ENCODE peak calls at places on chromosomes 7 and 10, in eight cellular contexts. A is endothelial cell of umbilical vein; D is A549; G is cardiac muscle cell; W is CD4-positive, alpha-beta T cell; N is glutamatergic neuron; R is foreskin keratinocyte; L is cardiac fibroblast. I is an unnamed sample.

GRCh38 chr10:43843331-43844101 is 194.8 kb upstream of the ZNF32 start:
- DNase-seq in A (no peak), D (no peak), G (peak), W (no peak), N (no peak), R (no peak), L (peak), I (no peak)

GRCh38 chr7:138729444-138729843 is 28.3 kb upstream of the SVOPL start:
- DNase-seq in A (no peak), D (no peak), G (no peak), W (no peak), N (no peak), R (no peak), L (no peak), I (no peak)

GRCh38 chr10:132200344-132201110 is 13.8 kb downstream of the DPYSL4 start:
- DNase-seq in A (no peak), D (no peak), G (no peak), W (no peak), N (peak), R (no peak), L (no peak), I (no peak)

GRCh38 chr10:113991091-113991860 is 52.4 kb upstream of the ADRB1 start:
- DNase-seq in A (no peak), D (no peak), G (no peak), W (no peak), N (no peak), R (no peak), L (no peak), I (no peak)

GRCh38 chr7:1967512-1968396 is 265.0 kb downstream of the MAD1L1 start:
- DNase-seq in A (no peak), D (no peak), G (no peak), W (no peak), N (peak), R (no peak), L (no peak), I (no peak)

GRCh38 chr10:35328404-35329037 is 7.8 kb upstream of the CCNY start:
- DNase-seq in A (no peak), D (no peak), G (peak), W (no peak), N (no peak), R (peak), L (peak), I (no peak)

GRCh38 chr7:132430863-132431822 is 145.1 kb downstream of the PLXNA4 start:
- DNase-seq in A (peak), D (peak), G (peak), W (peak), N (no peak), R (peak), L (peak), I (no peak)

GRCh38 chr7:1228535-1229333 is 3.9 kb upstream of the UNCX start:
- DNase-seq in A (no peak), D (no peak), G (no peak), W (no peak), N (no peak), R (no peak), L (no peak), I (no peak)

GRCh38 chr10:119538632-119539358 is 3.7 kb downstream of the RGS10 start:
- DNase-seq in A (no peak), D (no peak), G (no peak), W (peak), N (no peak), R (no peak), L (peak), I (peak)

GRCh38 chr10:49167629-49168540 is 20.3 kb downstream of the TMEM273 start:
- DNase-seq in A (no peak), D (no peak), G (no peak), W (no peak), N (no peak), R (no peak), L (no peak), I (no peak)

GRCh38 chr10:67779455-67780205 is 58.4 kb downstream of the DNAJC12 start:
- DNase-seq in A (peak), D (peak), G (peak), W (peak), N (peak), R (peak), L (peak), I (peak)

GRCh38 chr10:78774999-78775711 is 293.6 kb upstream of the ZMIZ1 start:
- DNase-seq in A (no peak), D (no peak), G (peak), W (no peak), N (no peak), R (no peak), L (no peak), I (no peak)

GRCh38 chr7:103148994-103149807 is at the start of gene NAPEPLD:
- DNase-seq in A (peak), D (peak), G (peak), W (peak), N (peak), R (peak), L (peak), I (peak)

GRCh38 chr10:127216284-127216683 is 19.9 kb upstream of the INSYN2A start:
- DNase-seq in A (no peak), D (no peak), G (no peak), W (no peak), N (no peak), R (no peak), L (no peak), I (no peak)

GRCh38 chr10:102741848-102742247 is 1.9 kb upstream of the WBP1L start:
- DNase-seq in A (peak), D (no peak), G (no peak), W (no peak), N (no peak), R (no peak), L (no peak), I (no peak)

GRCh38 chr7:47226688-47227087 is 355.2 kb downstream of the TNS3 start:
- DNase-seq in A (no peak), D (no peak), G (no peak), W (no peak), N (no peak), R (no peak), L (no peak), I (no peak)

GRCh38 chr10:89792187-89792586 is 90.8 kb downstream of the KIF20B start:
- DNase-seq in A (peak), D (no peak), G (peak), W (no peak), N (no peak), R (no peak), L (peak), I (no peak)

DNA sequence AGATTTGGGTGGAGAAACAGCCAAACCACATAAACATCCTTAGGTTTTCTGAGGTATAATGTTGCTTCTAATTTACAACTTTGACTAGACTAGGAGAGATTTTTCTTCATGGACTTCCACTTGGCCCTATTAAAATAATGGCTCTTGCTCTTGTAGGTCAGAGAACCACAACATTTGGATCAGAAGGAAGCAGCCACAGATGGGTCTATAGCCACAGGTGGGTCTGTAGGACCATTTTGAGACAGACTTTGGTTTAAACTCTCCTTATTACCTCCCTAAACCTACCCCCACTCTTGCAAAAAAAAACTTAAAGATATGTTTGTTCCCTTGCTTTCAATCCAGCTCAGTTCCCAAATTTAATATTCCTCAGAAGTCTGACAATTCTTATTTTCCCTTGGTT is 1260.8 kb downstream of the GATA3 start:
- DNase-seq in A (no peak), D (no peak), G (no peak), W (no peak), N (no peak), R (no peak), L (no peak), I (no peak)
- TF ChIP-seq CTCF in A (no peak), D (no peak), G (no peak), W (no peak), N (no peak), R (no peak), L (no peak), I (no peak)

GRCh38 chr10:44858017-44858371 is 53.1 kb upstream of the TMEM72 start:
- DNase-seq in A (no peak), D (no peak), G (no peak), W (no peak), N (no peak), R (no peak), L (no peak), I (no peak)

GRCh38 chr10:44854693-44855350 is 56.3 kb upstream of the TMEM72 start:
- DNase-seq in A (no peak), D (no peak), G (no peak), W (no peak), N (no peak), R (no peak), L (no peak), I (no peak)

GRCh38 chr10:44858988-44859387 is 52.1 kb upstream of the TMEM72 start:
- DNase-seq in A (no peak), D (no peak), G (no peak), W (no peak), N (no peak), R (no peak), L (peak), I (no peak)

GRCh38 chr10:44859546-44860285 is 51.4 kb upstream of the TMEM72 start:
- DNase-seq in A (no peak), D (no peak), G (no peak), W (no peak), N (no peak), R (no peak), L (no peak), I (no peak)

DNA sequence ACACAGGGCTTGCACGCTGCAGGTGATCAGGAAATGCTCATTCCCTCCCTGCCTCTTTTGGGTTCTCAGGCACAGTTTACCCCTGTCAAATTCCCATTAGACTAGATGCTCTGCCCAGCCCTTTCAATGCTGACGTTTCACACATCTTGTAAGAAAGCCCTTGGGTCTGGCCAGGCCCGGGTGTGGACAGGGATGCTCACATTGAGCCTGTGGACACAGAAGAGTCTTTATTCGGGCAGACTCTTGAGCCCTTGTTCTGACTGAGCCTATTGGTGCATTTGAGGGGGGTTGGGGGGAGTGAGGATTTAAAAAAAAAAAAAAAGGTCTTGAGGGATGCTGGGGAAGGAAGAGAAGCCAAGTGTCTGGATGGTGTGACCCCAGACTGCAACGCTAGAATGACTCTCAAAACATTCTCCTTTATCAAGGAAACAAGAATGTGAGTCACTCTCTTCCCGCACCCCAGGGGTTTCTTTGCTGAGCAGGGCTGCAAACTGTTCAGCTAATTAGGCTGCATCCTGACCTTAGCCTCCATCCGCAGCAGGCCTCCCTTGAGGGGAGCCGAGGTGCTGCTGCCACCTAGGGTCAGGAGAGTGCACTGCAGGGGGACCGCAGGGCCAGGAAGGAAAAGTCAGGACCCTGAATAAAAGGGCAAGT is 53.6 kb upstream of the TMEM72 start:
- DNase-seq in A (peak), D (peak), G (peak), W (peak), N (peak), R (no peak), L (peak), I (no peak)
- TF ChIP-seq CTCF in A (peak), D (peak), G (peak), W (peak), N (peak), R (peak), L (peak), I (peak)

GRCh38 chr7:32039000-32039756 is 31.0 kb downstream of the PDE1C start:
- DNase-seq in A (no peak), D (peak), G (no peak), W (no peak), N (no peak), R (no peak), L (no peak), I (peak)
- TF ChIP-seq CTCF in A (peak), D (no peak), G (no peak), W (no peak), N (no peak), R (peak), L (no peak), I (peak)

DNA sequence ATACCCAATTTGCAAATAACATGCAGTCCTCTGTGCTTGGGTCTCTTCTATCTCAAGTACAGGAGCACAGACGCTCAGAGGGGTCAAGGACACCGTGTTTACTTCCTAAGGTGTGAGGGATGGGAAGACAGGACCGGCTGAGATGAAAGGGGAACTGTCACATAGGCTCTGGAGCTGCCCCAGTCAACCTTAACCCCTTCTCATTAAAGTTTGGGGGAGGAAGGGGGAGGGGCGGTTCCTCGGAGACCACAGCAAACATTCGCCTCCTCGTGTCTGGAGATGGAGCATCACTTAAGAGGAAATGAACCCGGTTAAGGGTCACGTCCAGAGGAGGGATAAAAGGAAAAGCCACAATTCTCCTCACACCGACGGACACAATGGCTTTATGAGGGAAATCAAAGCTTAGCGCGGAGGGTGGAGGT is 1.1 kb downstream of the SH3PXD2A start:
- DNase-seq in A (no peak), D (peak), G (no peak), W (no peak), N (peak), R (no peak), L (peak), I (no peak)
- TF ChIP-seq CTCF in A (no peak), D (no peak), G (no peak), W (no peak), N (no peak), R (peak), L (no peak), I (no peak)

GRCh38 chr7:134552105-134552504 is 3.2 kb downstream of the AKR1B15 start:
- DNase-seq in A (no peak), D (peak), G (no peak), W (no peak), N (no peak), R (no peak), L (peak), I (no peak)
- TF ChIP-seq CTCF in A (no peak), D (peak), G (peak), W (no peak), N (no peak), R (peak), L (peak), I (no peak)

GRCh38 chr10:31318854-31319601 is at the start of gene ZEB1:
- DNase-seq in A (peak), D (peak), G (peak), W (peak), N (peak), R (peak), L (peak), I (peak)

GRCh38 chr10:31319602-31320178 is 674 bp downstream of the ZEB1 start:
- DNase-seq in A (no peak), D (no peak), G (no peak), W (peak), N (peak), R (no peak), L (no peak), I (no peak)

GRCh38 chr10:31321396-31321941 is 2.5 kb downstream of the ZEB1 start:
- DNase-seq in A (peak), D (no peak), G (peak), W (peak), N (no peak), R (no peak), L (peak), I (no peak)

GRCh38 chr10:31320179-31320597 is 1.2 kb downstream of the ZEB1 start:
- DNase-seq in A (no peak), D (peak), G (peak), W (peak), N (peak), R (no peak), L (peak), I (no peak)

DNA sequence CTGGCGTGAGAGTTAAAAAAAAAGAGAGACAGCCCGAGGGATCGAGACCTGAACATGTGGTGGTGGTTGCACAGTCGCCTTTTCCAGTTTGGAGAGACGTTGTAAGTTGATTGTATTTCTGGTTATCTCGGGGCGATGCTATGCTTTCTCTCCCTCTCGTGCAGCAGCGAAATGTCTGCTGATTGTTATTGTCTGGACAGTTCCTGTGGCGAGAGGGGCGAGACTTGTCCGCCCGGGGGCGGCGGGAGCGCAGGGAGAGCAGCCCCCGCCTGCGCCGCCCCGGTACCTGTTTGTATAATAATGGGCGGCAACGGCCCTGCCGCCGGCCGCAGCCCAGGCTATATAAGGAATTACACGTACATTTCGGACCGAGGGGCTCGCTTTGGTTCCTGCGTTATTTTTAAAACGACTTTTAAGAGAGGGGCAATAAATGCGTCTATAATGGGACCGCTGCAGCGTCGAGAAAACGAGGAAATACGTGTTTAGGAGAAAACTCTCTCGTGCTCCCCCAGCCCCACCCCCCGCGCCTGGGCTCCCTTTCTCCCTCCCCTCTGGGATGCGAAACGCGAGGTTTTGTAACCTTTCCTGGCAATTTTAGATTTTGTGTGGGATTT is 1.7 kb downstream of the ZEB1 start:
- DNase-seq in A (peak), D (peak), G (peak), W (peak), N (peak), R (no peak), L (peak), I (no peak)
- TF ChIP-seq CTCF in A (no peak), D (no peak), G (no peak), W (no peak), N (no peak), R (no peak), L (no peak), I (no peak)

DNA sequence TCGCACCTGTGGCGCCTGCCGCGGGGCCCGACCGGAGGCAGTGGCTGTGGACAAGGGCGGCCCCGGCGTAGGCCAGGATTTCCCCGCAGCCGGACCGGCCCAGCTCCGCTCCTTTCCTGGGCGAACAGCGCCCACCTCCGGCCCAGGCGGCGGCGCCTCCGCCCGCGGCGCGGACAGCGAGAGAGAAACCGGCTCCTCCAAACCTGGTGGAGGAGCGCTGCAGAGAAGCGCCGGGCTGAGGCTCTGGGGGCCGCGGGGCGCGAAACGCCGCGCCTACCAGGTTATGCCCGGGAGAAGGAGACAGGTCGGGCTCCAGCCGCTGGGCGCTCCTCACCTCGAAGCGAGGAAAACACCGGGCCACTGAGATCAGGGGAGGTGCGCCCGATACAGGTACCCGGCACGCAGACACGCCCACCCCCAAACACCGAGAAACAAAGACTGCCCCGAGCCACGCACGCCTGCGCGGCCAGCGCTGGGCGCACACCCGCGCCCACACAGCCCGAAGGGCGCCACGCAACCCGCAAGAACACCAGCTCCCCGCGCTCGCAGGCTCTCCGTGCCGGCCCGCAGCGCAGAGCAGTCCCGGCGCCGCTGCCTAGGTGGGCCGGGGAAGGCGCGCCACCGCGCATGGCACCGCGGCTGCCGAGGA is 3.3 kb downstream of the GRID1 start:
- DNase-seq in A (no peak), D (peak), G (peak), W (no peak), N (peak), R (no peak), L (no peak), I (no peak)
- TF ChIP-seq CTCF in A (no peak), D (peak), G (peak), W (no peak), N (peak), R (peak), L (no peak), I (peak)